ENCODE peak calls at places on chromosomes 11 and 22, in four cellular contexts. One of them, this sample, is unnamed. For H3K4me1, the result is how much of the 10 kb centered on the place peaks cover.

GRCh38 chr11:31936309-31936708 is 125.2 kb upstream of the PAX6 start:
- DNase-seq in thoracic aorta: no peak
- DNase-seq in H9: no peak
- DNase-seq in endodermal cell: no peak
- DNase-seq in this sample: no peak

GRCh38 chr11:102158151-102158734 is 48.0 kb downstream of the YAP1 start:
- DNase-seq in thoracic aorta: no peak
- DNase-seq in H9: no peak
- DNase-seq in endodermal cell: no peak
- DNase-seq in this sample: no peak

GRCh38 chr22:48278620-48279464 is 1516.4 kb downstream of the TBC1D22A start:
- DNase-seq in thoracic aorta: no peak
- DNase-seq in H9: no peak
- DNase-seq in endodermal cell: peak
- DNase-seq in this sample: no peak

GRCh38 chr11:13955971-13956421 is 6.5 kb upstream of the SPON1 start:
- DNase-seq in thoracic aorta: no peak
- DNase-seq in H9: peak
- DNase-seq in endodermal cell: peak
- DNase-seq in this sample: peak

GRCh38 chr22:29992341-29993275 is 87.7 kb upstream of the HORMAD2 start:
- DNase-seq in thoracic aorta: no peak
- DNase-seq in H9: peak
- DNase-seq in endodermal cell: no peak
- DNase-seq in this sample: no peak

GRCh38 chr11:8097062-8097814 is 16.2 kb downstream of the TUB start:
- DNase-seq in thoracic aorta: no peak
- DNase-seq in H9: no peak
- DNase-seq in endodermal cell: no peak
- DNase-seq in this sample: no peak

GRCh38 chr11:119910056-119910455 is 181.1 kb upstream of the NECTIN1 start:
- DNase-seq in thoracic aorta: no peak
- DNase-seq in H9: no peak
- DNase-seq in endodermal cell: no peak
- DNase-seq in this sample: no peak

GRCh38 chr11:77171885-77172665 is 44.0 kb downstream of the MYO7A start:
- DNase-seq in thoracic aorta: no peak
- DNase-seq in H9: peak
- DNase-seq in endodermal cell: peak
- DNase-seq in this sample: no peak

GRCh38 chr11:67412495-67413179 is 2.8 kb upstream of the CARNS1 start:
- DNase-seq in thoracic aorta: no peak
- DNase-seq in H9: no peak
- DNase-seq in endodermal cell: no peak
- DNase-seq in this sample: no peak

GRCh38 chr11:72844356-72844755 is 30.1 kb downstream of the ATG16L2 start:
- DNase-seq in thoracic aorta: no peak
- DNase-seq in H9: no peak
- DNase-seq in endodermal cell: no peak
- DNase-seq in this sample: no peak

GRCh38 chr11:111303476-111303875 is 5.1 kb downstream of the POU2AF3 start:
- DNase-seq in thoracic aorta: no peak
- DNase-seq in H9: no peak
- DNase-seq in endodermal cell: no peak
- DNase-seq in this sample: no peak

GRCh38 chr11:18027475-18027874 is 14.6 kb upstream of the SERGEF start:
- DNase-seq in thoracic aorta: no peak
- DNase-seq in H9: no peak
- DNase-seq in endodermal cell: no peak
- DNase-seq in this sample: no peak
- H3K4me1 ChIP-seq in thoracic aorta: under half
- H3K4me1 ChIP-seq in H9: under half
- H3K4me1 ChIP-seq in endodermal cell: under half
- H3K4me1 ChIP-seq in this sample: under half

DNA sequence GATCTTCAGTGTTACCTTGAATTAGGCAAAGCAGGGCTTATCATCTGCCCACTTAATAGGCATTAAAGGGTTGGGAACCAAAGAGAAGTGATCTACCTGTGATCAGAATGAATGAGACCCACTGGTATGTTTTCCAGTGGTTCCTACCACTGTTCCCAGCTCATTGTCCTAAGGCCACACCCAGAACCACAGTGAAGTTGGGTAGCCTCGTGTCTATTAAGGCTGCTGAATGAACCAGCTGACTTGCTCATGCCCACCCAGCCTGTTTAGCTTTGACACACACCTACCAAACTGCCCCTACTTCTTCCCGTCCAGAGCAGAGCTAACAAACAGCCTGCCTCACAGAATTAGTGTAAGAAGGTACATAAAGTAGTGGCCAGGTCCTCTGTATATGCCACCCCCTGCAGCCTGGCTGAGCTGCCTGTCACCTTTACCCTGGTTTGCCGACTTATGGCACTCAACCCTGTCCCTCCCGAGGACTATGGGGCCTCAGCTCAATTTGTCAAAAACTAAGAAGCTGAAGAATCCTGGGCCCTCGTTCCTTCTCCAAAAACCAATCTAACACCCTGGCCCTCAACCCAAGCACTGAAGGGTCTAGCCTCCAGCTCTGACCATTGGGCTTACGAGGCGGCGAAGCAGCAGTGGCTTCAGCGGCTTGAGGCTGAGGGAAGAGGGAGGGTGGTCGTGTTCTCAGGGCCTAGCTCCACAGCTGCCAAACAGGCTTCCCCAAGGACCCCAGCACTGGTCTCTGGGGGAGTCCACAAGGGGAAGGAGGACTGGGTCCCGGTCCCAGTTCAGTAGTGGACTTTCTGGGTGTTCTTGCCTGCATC is 9.8 kb downstream of the UCP2 start:
- DNase-seq in thoracic aorta: no peak
- DNase-seq in H9: no peak
- DNase-seq in endodermal cell: peak
- DNase-seq in this sample: no peak
- H3K4me1 ChIP-seq in thoracic aorta: under half
- H3K4me1 ChIP-seq in H9: under half
- H3K4me1 ChIP-seq in endodermal cell: under half
- H3K4me1 ChIP-seq in this sample: under half

GRCh38 chr22:28955817-28956216 is 72.4 kb downstream of the ZNRF3 start:
- DNase-seq in thoracic aorta: no peak
- DNase-seq in H9: no peak
- DNase-seq in endodermal cell: no peak
- DNase-seq in this sample: no peak

GRCh38 chr22:28958611-28959010 is 75.2 kb downstream of the ZNRF3 start:
- DNase-seq in thoracic aorta: no peak
- DNase-seq in H9: no peak
- DNase-seq in endodermal cell: no peak
- DNase-seq in this sample: no peak

GRCh38 chr22:28953399-28953798 is 70.0 kb downstream of the ZNRF3 start:
- DNase-seq in thoracic aorta: no peak
- DNase-seq in H9: no peak
- DNase-seq in endodermal cell: no peak
- DNase-seq in this sample: no peak

GRCh38 chr22:28953976-28954880 is 70.9 kb downstream of the ZNRF3 start:
- DNase-seq in thoracic aorta: no peak
- DNase-seq in H9: no peak
- DNase-seq in endodermal cell: no peak
- DNase-seq in this sample: no peak

DNA sequence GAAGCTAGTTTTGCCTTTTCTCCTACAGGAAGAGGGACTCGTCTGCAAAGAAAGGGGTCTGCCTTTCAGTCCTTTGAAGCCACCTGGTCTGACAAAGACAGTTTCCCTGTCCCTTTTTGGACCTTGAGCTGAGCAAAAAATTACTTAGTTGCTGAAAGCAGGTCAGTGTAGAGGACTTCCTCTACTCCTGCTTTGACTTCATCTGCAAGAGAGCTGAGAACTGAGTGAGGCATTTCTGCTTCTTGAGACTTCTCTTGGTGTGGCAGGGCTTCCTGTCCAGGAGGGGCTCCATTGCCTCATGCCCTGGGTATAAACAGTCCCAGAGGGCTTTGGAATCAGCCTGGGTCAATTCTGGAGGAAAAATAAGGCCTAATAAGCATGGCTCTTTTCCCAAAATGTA is 73.1 kb downstream of the ZNRF3 start:
- DNase-seq in thoracic aorta: no peak
- DNase-seq in H9: no peak
- DNase-seq in endodermal cell: no peak
- DNase-seq in this sample: no peak
- H3K4me1 ChIP-seq in thoracic aorta: under half
- H3K4me1 ChIP-seq in H9: under half
- H3K4me1 ChIP-seq in endodermal cell: under half
- H3K4me1 ChIP-seq in this sample: under half

GRCh38 chr11:35104655-35105054 is 34.3 kb upstream of the CD44 start:
- DNase-seq in thoracic aorta: no peak
- DNase-seq in H9: no peak
- DNase-seq in endodermal cell: no peak
- DNase-seq in this sample: no peak

GRCh38 chr11:35105319-35106063 is 33.5 kb upstream of the CD44 start:
- DNase-seq in thoracic aorta: peak
- DNase-seq in H9: no peak
- DNase-seq in endodermal cell: no peak
- DNase-seq in this sample: peak

GRCh38 chr11:35107866-35108265 is 31.1 kb upstream of the CD44 start:
- DNase-seq in thoracic aorta: no peak
- DNase-seq in H9: no peak
- DNase-seq in endodermal cell: no peak
- DNase-seq in this sample: no peak

GRCh38 chr11:35103366-35104194 is 35.4 kb upstream of the CD44 start:
- DNase-seq in thoracic aorta: no peak
- DNase-seq in H9: no peak
- DNase-seq in endodermal cell: no peak
- DNase-seq in this sample: no peak

GRCh38 chr11:35106595-35106994 is 32.4 kb upstream of the CD44 start:
- DNase-seq in thoracic aorta: no peak
- DNase-seq in H9: no peak
- DNase-seq in endodermal cell: no peak
- DNase-seq in this sample: no peak
- H3K4me1 ChIP-seq in thoracic aorta: under half
- H3K4me1 ChIP-seq in H9: under half
- H3K4me1 ChIP-seq in endodermal cell: under half
- H3K4me1 ChIP-seq in this sample: under half

GRCh38 chr22:46376096-46376495 is 40.6 kb downstream of the TRMU start:
- DNase-seq in thoracic aorta: no peak
- DNase-seq in H9: no peak
- DNase-seq in endodermal cell: no peak
- DNase-seq in this sample: no peak

GRCh38 chr22:46374663-46375474 is 39.4 kb downstream of the TRMU start:
- DNase-seq in thoracic aorta: no peak
- DNase-seq in H9: no peak
- DNase-seq in endodermal cell: no peak
- DNase-seq in this sample: no peak

GRCh38 chr22:46377566-46378498 is 42.3 kb downstream of the TRMU start:
- DNase-seq in thoracic aorta: no peak
- DNase-seq in H9: peak
- DNase-seq in endodermal cell: peak
- DNase-seq in this sample: no peak

GRCh38 chr22:46378499-46379300 is 43.2 kb downstream of the TRMU start:
- DNase-seq in thoracic aorta: no peak
- DNase-seq in H9: no peak
- DNase-seq in endodermal cell: no peak
- DNase-seq in this sample: no peak

DNA sequence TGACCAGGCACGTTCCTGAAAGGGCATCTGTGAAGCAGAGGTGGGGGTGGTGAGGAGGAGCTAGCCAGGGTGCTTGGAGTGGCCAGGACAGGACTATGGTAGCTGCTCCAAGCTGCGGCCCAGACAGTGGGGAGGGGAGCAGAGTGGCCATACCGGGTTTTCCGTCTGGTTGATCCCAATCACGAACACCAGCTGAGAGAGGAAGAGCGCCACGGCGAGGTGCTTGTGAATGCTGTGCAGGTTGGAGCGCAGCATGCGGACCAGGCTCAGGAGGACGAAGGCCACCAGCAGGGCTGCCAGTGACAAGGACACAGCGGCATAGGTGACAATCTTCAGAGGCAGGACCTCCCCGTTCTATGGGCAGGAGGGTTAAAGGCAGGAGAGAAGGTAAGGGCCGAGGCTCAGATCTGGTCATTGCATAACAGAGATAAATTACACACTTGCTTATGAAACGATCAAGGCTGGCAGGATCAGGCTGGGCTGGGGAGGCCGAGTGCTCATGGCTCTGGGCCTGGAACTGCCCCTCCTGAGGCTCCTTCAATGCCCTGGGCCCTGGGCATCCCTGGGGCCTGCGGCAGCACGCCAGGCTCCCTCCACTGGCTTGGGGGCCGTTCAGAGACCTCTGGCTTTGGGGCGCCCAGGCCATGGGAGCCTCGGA is 41.5 kb downstream of the TRMU start:
- DNase-seq in thoracic aorta: no peak
- DNase-seq in H9: no peak
- DNase-seq in endodermal cell: no peak
- DNase-seq in this sample: no peak
- H3K4me1 ChIP-seq in thoracic aorta: under half
- H3K4me1 ChIP-seq in H9: under half
- H3K4me1 ChIP-seq in endodermal cell: under half
- H3K4me1 ChIP-seq in this sample: under half

DNA sequence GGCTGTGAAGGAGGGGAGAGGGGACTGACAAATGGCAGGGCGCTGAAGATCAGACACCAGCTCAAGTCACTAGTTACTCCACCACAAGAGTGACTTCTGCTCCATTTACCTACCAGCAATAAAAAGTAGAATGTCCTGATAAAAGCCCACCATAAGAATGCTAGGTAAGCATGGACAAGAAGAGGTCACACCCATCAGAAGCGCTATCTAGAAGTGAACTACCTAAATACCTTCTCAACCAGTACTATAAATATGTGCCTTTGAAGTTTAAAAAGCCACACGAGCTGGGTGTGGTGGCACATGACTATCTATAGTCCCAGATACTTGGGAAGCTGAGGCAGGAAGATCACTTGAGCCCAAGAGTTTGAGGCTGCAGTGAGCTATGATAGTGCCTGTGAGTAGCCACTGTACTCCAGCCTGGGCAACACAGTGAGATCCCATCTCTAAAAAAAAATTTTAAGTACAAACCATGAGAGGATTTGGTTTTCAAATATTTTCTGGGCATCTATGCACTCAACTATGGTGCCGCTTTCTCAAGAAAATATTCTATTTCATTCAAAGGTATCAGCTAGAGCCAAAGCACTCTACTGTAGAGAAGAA is 66.6 kb downstream of the PACSIN2 start:
- DNase-seq in thoracic aorta: no peak
- DNase-seq in H9: no peak
- DNase-seq in endodermal cell: no peak
- DNase-seq in this sample: no peak
- H3K4me1 ChIP-seq in thoracic aorta: half or more
- H3K4me1 ChIP-seq in H9: under half
- H3K4me1 ChIP-seq in endodermal cell: under half
- H3K4me1 ChIP-seq in this sample: half or more

GRCh38 chr11:45852018-45852711 is 4.9 kb downstream of the CRY2 start:
- DNase-seq in thoracic aorta: no peak
- DNase-seq in H9: peak
- DNase-seq in endodermal cell: peak
- DNase-seq in this sample: peak

GRCh38 chr11:45850446-45850845 is 3.2 kb downstream of the CRY2 start:
- DNase-seq in thoracic aorta: no peak
- DNase-seq in H9: no peak
- DNase-seq in endodermal cell: no peak
- DNase-seq in this sample: no peak

GRCh38 chr11:45855308-45855707 is 8.0 kb downstream of the CRY2 start:
- DNase-seq in thoracic aorta: no peak
- DNase-seq in H9: no peak
- DNase-seq in endodermal cell: no peak
- DNase-seq in this sample: no peak

GRCh38 chr11:45853616-45854219 is 6.4 kb downstream of the CRY2 start:
- DNase-seq in thoracic aorta: no peak
- DNase-seq in H9: no peak
- DNase-seq in endodermal cell: no peak
- DNase-seq in this sample: peak

GRCh38 chr11:45852712-45853101 is 5.4 kb downstream of the CRY2 start:
- DNase-seq in thoracic aorta: no peak
- DNase-seq in H9: peak
- DNase-seq in endodermal cell: peak
- DNase-seq in this sample: peak
- H3K4me1 ChIP-seq in thoracic aorta: half or more
- H3K4me1 ChIP-seq in H9: under half
- H3K4me1 ChIP-seq in endodermal cell: under half
- H3K4me1 ChIP-seq in this sample: half or more